ENCODE peak calls at places on chromosome X, in six cellular contexts. One of them, this sample, is unnamed.

GRCh38 chrX:70134116-70134477 is 850 bp downstream of the IGBP1 start:
- DNase-seq in fibroblast of lung: peak; percentile 34
- DNase-seq in heart left ventricle: no peak
- DNase-seq in GM23338: peak; percentile 19
- DNase-seq in foreskin fibroblast: peak; percentile 17
- DNase-seq in IMR-90: peak; percentile 34
- DNase-seq in this sample: peak; percentile 60

GRCh38 chrX:11111038-11111851 is at the start of gene HCCS:
- DNase-seq in fibroblast of lung: peak; percentile 75
- DNase-seq in heart left ventricle: peak; percentile 84
- DNase-seq in GM23338: peak; percentile 81
- DNase-seq in foreskin fibroblast: peak; percentile 91
- DNase-seq in IMR-90: peak; percentile 79
- DNase-seq in this sample: peak; percentile 84

GRCh38 chrX:140980271-140980670 is 22.1 kb upstream of the SPANXB1 start:
- DNase-seq in fibroblast of lung: no peak
- DNase-seq in heart left ventricle: no peak
- DNase-seq in GM23338: no peak
- DNase-seq in foreskin fibroblast: no peak
- DNase-seq in IMR-90: no peak
- DNase-seq in this sample: no peak

GRCh38 chrX:96611619-96612362 is 72.9 kb upstream of the DIAPH2 start:
- DNase-seq in fibroblast of lung: peak; percentile 39
- DNase-seq in heart left ventricle: no peak
- DNase-seq in GM23338: no peak
- DNase-seq in foreskin fibroblast: peak; percentile 89
- DNase-seq in IMR-90: peak; percentile 45
- DNase-seq in this sample: peak; percentile 32

GRCh38 chrX:16239211-16239610 is 71.9 kb downstream of the MAGEB17 start:
- DNase-seq in fibroblast of lung: peak; percentile 61
- DNase-seq in heart left ventricle: no peak
- DNase-seq in GM23338: no peak
- DNase-seq in foreskin fibroblast: peak; percentile 55
- DNase-seq in IMR-90: peak; percentile 88
- DNase-seq in this sample: peak; percentile 62

GRCh38 chrX:129158505-129158904 is 364.8 kb downstream of the SMARCA1 start:
- DNase-seq in fibroblast of lung: no peak
- DNase-seq in heart left ventricle: no peak
- DNase-seq in GM23338: peak; percentile 13
- DNase-seq in foreskin fibroblast: no peak
- DNase-seq in IMR-90: no peak
- DNase-seq in this sample: no peak

GRCh38 chrX:122910697-122911096 is 273.4 kb upstream of the GRIA3 start:
- DNase-seq in fibroblast of lung: no peak
- DNase-seq in heart left ventricle: no peak
- DNase-seq in GM23338: no peak
- DNase-seq in foreskin fibroblast: no peak
- DNase-seq in IMR-90: no peak
- DNase-seq in this sample: no peak

GRCh38 chrX:136386173-136386572 is 85.4 kb downstream of the ADGRG4 start:
- DNase-seq in fibroblast of lung: no peak
- DNase-seq in heart left ventricle: no peak
- DNase-seq in GM23338: no peak
- DNase-seq in foreskin fibroblast: no peak
- DNase-seq in IMR-90: no peak
- DNase-seq in this sample: no peak

GRCh38 chrX:130330146-130330545 is 9.6 kb upstream of the SLC25A14 start:
- DNase-seq in fibroblast of lung: no peak
- DNase-seq in heart left ventricle: no peak
- DNase-seq in GM23338: no peak
- DNase-seq in foreskin fibroblast: no peak
- DNase-seq in IMR-90: no peak
- DNase-seq in this sample: no peak

GRCh38 chrX:9342581-9343051 is 122.2 kb upstream of the TBL1X start:
- DNase-seq in fibroblast of lung: peak; percentile 91
- DNase-seq in heart left ventricle: peak; percentile 83
- DNase-seq in GM23338: peak; percentile 84
- DNase-seq in foreskin fibroblast: peak; percentile 86
- DNase-seq in IMR-90: peak; percentile 80
- DNase-seq in this sample: peak; percentile 87

GRCh38 chrX:9339603-9340569 is 125.0 kb upstream of the TBL1X start:
- DNase-seq in fibroblast of lung: peak; percentile 34
- DNase-seq in heart left ventricle: peak; percentile 70
- DNase-seq in GM23338: no peak
- DNase-seq in foreskin fibroblast: peak; percentile 17
- DNase-seq in IMR-90: no peak
- DNase-seq in this sample: peak; percentile 65

GRCh38 chrX:9341305-9342201 is 123.3 kb upstream of the TBL1X start:
- DNase-seq in fibroblast of lung: peak; percentile 84
- DNase-seq in heart left ventricle: peak; percentile 74
- DNase-seq in GM23338: peak; percentile 50
- DNase-seq in foreskin fibroblast: peak; percentile 55
- DNase-seq in IMR-90: peak; percentile 69
- DNase-seq in this sample: peak; percentile 85

GRCh38 chrX:9338986-9339385 is 125.9 kb upstream of the TBL1X start:
- DNase-seq in fibroblast of lung: no peak
- DNase-seq in heart left ventricle: no peak
- DNase-seq in GM23338: no peak
- DNase-seq in foreskin fibroblast: no peak
- DNase-seq in IMR-90: no peak
- DNase-seq in this sample: no peak

GRCh38 chrX:9340619-9341304 is 124.1 kb upstream of the TBL1X start:
- DNase-seq in fibroblast of lung: peak; percentile 48
- DNase-seq in heart left ventricle: peak; percentile 24
- DNase-seq in GM23338: peak; percentile 27
- DNase-seq in foreskin fibroblast: peak; percentile 59
- DNase-seq in IMR-90: peak; percentile 43
- DNase-seq in this sample: peak; percentile 76
- H3K4me3 ChIP-seq in fibroblast of lung: peak overlapping the region; percentile 28
- H3K4me3 ChIP-seq in heart left ventricle: peak overlapping the region; percentile 46
- H3K4me3 ChIP-seq in GM23338: no peak overlapping the region
- H3K4me3 ChIP-seq in foreskin fibroblast: no peak overlapping the region
- H3K4me3 ChIP-seq in IMR-90: no peak overlapping the region
- H3K4me3 ChIP-seq in this sample: no peak overlapping the region

GRCh38 chrX:58025979-58026378 is 115.7 kb upstream of the ZXDA start:
- DNase-seq in fibroblast of lung: peak; percentile 1
- DNase-seq in heart left ventricle: peak; percentile 15
- DNase-seq in GM23338: peak; percentile 28
- DNase-seq in foreskin fibroblast: peak; percentile 8
- DNase-seq in IMR-90: peak; percentile 25
- DNase-seq in this sample: peak; percentile 19
- TF ChIP-seq CTCF in fibroblast of lung: peak; percentile 8
- TF ChIP-seq CTCF in heart left ventricle: no peak
- TF ChIP-seq CTCF in GM23338: peak; percentile 38
- TF ChIP-seq CTCF in foreskin fibroblast: peak; percentile 38
- TF ChIP-seq CTCF in IMR-90: peak; percentile 44
- TF ChIP-seq CTCF in this sample: peak; percentile 33

GRCh38 chrX:119760026-119760902 is 1.9 kb downstream of the SOWAHD start:
- DNase-seq in fibroblast of lung: no peak
- DNase-seq in heart left ventricle: no peak
- DNase-seq in GM23338: no peak
- DNase-seq in foreskin fibroblast: no peak
- DNase-seq in IMR-90: no peak
- DNase-seq in this sample: no peak
- H3K4me3 ChIP-seq in fibroblast of lung: no peak overlapping the region
- H3K4me3 ChIP-seq in heart left ventricle: peak overlapping the region; percentile 67
- H3K4me3 ChIP-seq in GM23338: peak overlapping the region; percentile 65
- H3K4me3 ChIP-seq in foreskin fibroblast: no peak overlapping the region
- H3K4me3 ChIP-seq in IMR-90: no peak overlapping the region
- H3K4me3 ChIP-seq in this sample: no peak overlapping the region

GRCh38 chrX:55161581-55161980 is 58.6 kb upstream of the PAGE5 start:
- DNase-seq in fibroblast of lung: peak; percentile 1
- DNase-seq in heart left ventricle: no peak
- DNase-seq in GM23338: peak; percentile 11
- DNase-seq in foreskin fibroblast: peak; percentile 33
- DNase-seq in IMR-90: no peak
- DNase-seq in this sample: no peak

GRCh38 chrX:55159556-55159955 is 60.6 kb upstream of the PAGE5 start:
- DNase-seq in fibroblast of lung: no peak
- DNase-seq in heart left ventricle: no peak
- DNase-seq in GM23338: no peak
- DNase-seq in foreskin fibroblast: no peak
- DNase-seq in IMR-90: no peak
- DNase-seq in this sample: no peak

GRCh38 chrX:55163171-55163570 is 57.0 kb upstream of the PAGE5 start:
- DNase-seq in fibroblast of lung: no peak
- DNase-seq in heart left ventricle: no peak
- DNase-seq in GM23338: no peak
- DNase-seq in foreskin fibroblast: no peak
- DNase-seq in IMR-90: no peak
- DNase-seq in this sample: no peak

GRCh38 chrX:55160685-55161552 is 59.2 kb upstream of the PAGE5 start:
- DNase-seq in fibroblast of lung: peak; percentile 87
- DNase-seq in heart left ventricle: peak; percentile 91
- DNase-seq in GM23338: peak; percentile 86
- DNase-seq in foreskin fibroblast: peak; percentile 94
- DNase-seq in IMR-90: peak; percentile 84
- DNase-seq in this sample: peak; percentile 89
- TF ChIP-seq CTCF in fibroblast of lung: no peak
- TF ChIP-seq CTCF in heart left ventricle: peak; percentile 54
- TF ChIP-seq CTCF in GM23338: peak; percentile 56
- TF ChIP-seq CTCF in foreskin fibroblast: no peak
- TF ChIP-seq CTCF in IMR-90: peak; percentile 32
- TF ChIP-seq CTCF in this sample: peak; percentile 45

DNA sequence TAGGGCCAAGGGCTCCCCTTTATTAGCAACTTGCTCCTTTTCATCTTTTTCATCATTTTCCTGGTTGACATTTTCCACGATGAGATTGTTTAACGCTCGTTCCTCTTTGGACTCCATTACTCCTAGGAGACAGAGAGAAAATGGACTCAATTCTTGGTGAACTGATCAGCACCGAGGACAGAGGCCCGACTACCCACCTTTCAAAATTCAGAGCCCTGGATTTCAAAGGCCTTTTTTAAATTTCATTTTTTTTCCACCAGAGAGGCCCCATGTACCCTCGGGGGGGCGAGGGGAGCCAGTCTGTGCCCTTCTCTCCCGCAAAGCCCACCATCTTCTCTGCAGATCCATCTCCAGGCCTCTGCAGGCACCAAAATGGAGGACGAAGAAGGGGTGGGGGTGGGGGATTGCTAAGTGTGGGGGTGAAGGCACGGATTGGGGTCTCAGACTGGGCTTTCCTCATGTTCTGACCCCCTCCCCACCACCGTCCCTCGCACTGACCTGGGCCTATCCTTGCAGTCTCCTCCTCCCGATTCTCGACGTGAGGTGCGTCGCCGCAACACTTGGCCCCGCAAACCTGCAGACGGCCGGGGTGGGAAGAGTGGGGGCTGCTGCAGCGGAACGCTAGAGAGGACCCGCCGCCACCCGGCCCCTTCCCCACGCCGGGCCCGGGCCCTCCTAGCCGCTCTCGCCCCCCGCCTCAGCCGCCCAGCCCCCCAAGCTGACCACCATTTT is 764 bp downstream of the BEX2 start:
- DNase-seq in fibroblast of lung: no peak
- DNase-seq in heart left ventricle: no peak
- DNase-seq in GM23338: peak; percentile 33
- DNase-seq in foreskin fibroblast: peak; percentile 2
- DNase-seq in IMR-90: no peak
- DNase-seq in this sample: no peak
- H3K4me3 ChIP-seq in fibroblast of lung: peak overlapping the region; percentile 49
- H3K4me3 ChIP-seq in heart left ventricle: peak overlapping the region; percentile 57
- H3K4me3 ChIP-seq in GM23338: peak overlapping the region; percentile 73
- H3K4me3 ChIP-seq in foreskin fibroblast: no peak overlapping the region
- H3K4me3 ChIP-seq in IMR-90: no peak overlapping the region
- H3K4me3 ChIP-seq in this sample: peak overlapping the region; percentile 44

GRCh38 chrX:54786972-54787371 is 11.1 kb downstream of the ITIH6 start:
- DNase-seq in fibroblast of lung: no peak
- DNase-seq in heart left ventricle: no peak
- DNase-seq in GM23338: peak; percentile 30
- DNase-seq in foreskin fibroblast: no peak
- DNase-seq in IMR-90: no peak
- DNase-seq in this sample: no peak
- TF ChIP-seq CTCF in fibroblast of lung: no peak
- TF ChIP-seq CTCF in heart left ventricle: no peak
- TF ChIP-seq CTCF in GM23338: peak; percentile 27
- TF ChIP-seq CTCF in foreskin fibroblast: no peak
- TF ChIP-seq CTCF in IMR-90: no peak
- TF ChIP-seq CTCF in this sample: no peak

GRCh38 chrX:114584434-114584943 is 603 bp downstream of the HTR2C start:
- DNase-seq in fibroblast of lung: no peak
- DNase-seq in heart left ventricle: no peak
- DNase-seq in GM23338: peak; percentile 63
- DNase-seq in foreskin fibroblast: peak; percentile 9
- DNase-seq in IMR-90: no peak
- DNase-seq in this sample: no peak
- H3K4me3 ChIP-seq in fibroblast of lung: no peak overlapping the region
- H3K4me3 ChIP-seq in heart left ventricle: peak overlapping the region; percentile 23
- H3K4me3 ChIP-seq in GM23338: peak overlapping the region; percentile 60
- H3K4me3 ChIP-seq in foreskin fibroblast: no peak overlapping the region
- H3K4me3 ChIP-seq in IMR-90: no peak overlapping the region
- H3K4me3 ChIP-seq in this sample: no peak overlapping the region

This sample was measured in fibroblast of villous mesenchyme.